ENCODE peak calls at places on chromosomes 2 and 18, in eight cellular contexts. T is neural crest cell, I is gastrocnemius medialis, S is AG10803, N is fibroblast of villous mesenchyme, A is mucosa of descending colon, G is chondrocyte, V is endothelial cell of umbilical vein. Y is an unnamed sample.

GRCh38 chr18:48410095-48410920 is 1.1 kb upstream of the ZBTB7C start:
- DNase-seq in A (peak), I (peak), N (peak), V (peak), G (peak), T (peak), S (peak), Y (peak)

GRCh38 chr2:218260742-218261423 is at the start of gene GPBAR1:
- DNase-seq in A (no peak), T (no peak), I (no peak), G (peak), N (no peak), S (no peak), V (no peak), Y (no peak)

GRCh38 chr2:204538179-204539009 is 6.9 kb upstream of the PARD3B start:
- DNase-seq in S (peak), A (no peak), G (no peak), N (peak), I (no peak), T (no peak), V (peak), Y (no peak)

GRCh38 chr2:154527962-154528361 is 170.5 kb upstream of the KCNJ3 start:
- DNase-seq in A (no peak), G (no peak), N (no peak), V (no peak), I (no peak), S (no peak), T (no peak), Y (no peak)

GRCh38 chr2:155965415-155966070 is 367.0 kb downstream of the NR4A2 start:
- DNase-seq in S (no peak), V (no peak), N (no peak), G (no peak), I (no peak), T (no peak), A (no peak), Y (no peak)

GRCh38 chr2:59413751-59414570 is 1139.5 kb downstream of the BCL11A start:
- DNase-seq in V (no peak), I (no peak), N (no peak), G (no peak), S (no peak), T (no peak), A (no peak), Y (no peak)

GRCh38 chr2:158745067-158745865 is 49.9 kb upstream of the DAPL1 start:
- DNase-seq in N (peak), V (peak), G (no peak), T (peak), A (no peak), I (no peak), S (peak), Y (no peak)

GRCh38 chr2:163652741-163653140 is 83.1 kb downstream of the FIGN start:
- DNase-seq in I (no peak), S (peak), A (no peak), N (no peak), V (peak), T (no peak), G (no peak), Y (no peak)

GRCh38 chr18:21230436-21230835 is 11.6 kb upstream of the GREB1L start:
- DNase-seq in A (no peak), S (peak), I (no peak), T (no peak), V (no peak), N (no peak), G (no peak), Y (no peak)

GRCh38 chr2:142130111-142131015 is 453 bp downstream of the LRP1B start:
- DNase-seq in I (no peak), N (peak), G (peak), V (peak), S (peak), A (peak), T (peak), Y (peak)

GRCh38 chr2:113818382-113818951 is 62.0 kb upstream of the SLC35F5 start:
- DNase-seq in N (peak), G (no peak), V (peak), A (no peak), T (peak), S (peak), I (peak), Y (no peak)

GRCh38 chr2:173400760-173401159 is 46.1 kb downstream of the CDCA7 start:
- DNase-seq in G (no peak), T (no peak), S (no peak), V (peak), N (no peak), I (no peak), A (no peak), Y (no peak)

GRCh38 chr18:23231340-23232021 is 96.2 kb downstream of the CABLES1 start:
- DNase-seq in I (peak), S (peak), T (no peak), A (no peak), N (peak), V (peak), G (no peak), Y (peak)

GRCh38 chr2:41521191-41521590 is 526.6 kb upstream of the PKDCC start:
- DNase-seq in I (no peak), S (no peak), G (no peak), V (no peak), A (no peak), T (no peak), N (no peak), Y (no peak)

GRCh38 chr2:238406998-238407285 is 19.8 kb upstream of the ASB1 start:
- DNase-seq in I (no peak), G (no peak), A (no peak), T (no peak), V (no peak), S (no peak), N (no peak), Y (no peak)
- TF ChIP-seq CTCF in I (no peak), G (no peak), A (no peak), T (no peak), V (no peak), S (no peak), N (no peak), Y (no peak)

DNA sequence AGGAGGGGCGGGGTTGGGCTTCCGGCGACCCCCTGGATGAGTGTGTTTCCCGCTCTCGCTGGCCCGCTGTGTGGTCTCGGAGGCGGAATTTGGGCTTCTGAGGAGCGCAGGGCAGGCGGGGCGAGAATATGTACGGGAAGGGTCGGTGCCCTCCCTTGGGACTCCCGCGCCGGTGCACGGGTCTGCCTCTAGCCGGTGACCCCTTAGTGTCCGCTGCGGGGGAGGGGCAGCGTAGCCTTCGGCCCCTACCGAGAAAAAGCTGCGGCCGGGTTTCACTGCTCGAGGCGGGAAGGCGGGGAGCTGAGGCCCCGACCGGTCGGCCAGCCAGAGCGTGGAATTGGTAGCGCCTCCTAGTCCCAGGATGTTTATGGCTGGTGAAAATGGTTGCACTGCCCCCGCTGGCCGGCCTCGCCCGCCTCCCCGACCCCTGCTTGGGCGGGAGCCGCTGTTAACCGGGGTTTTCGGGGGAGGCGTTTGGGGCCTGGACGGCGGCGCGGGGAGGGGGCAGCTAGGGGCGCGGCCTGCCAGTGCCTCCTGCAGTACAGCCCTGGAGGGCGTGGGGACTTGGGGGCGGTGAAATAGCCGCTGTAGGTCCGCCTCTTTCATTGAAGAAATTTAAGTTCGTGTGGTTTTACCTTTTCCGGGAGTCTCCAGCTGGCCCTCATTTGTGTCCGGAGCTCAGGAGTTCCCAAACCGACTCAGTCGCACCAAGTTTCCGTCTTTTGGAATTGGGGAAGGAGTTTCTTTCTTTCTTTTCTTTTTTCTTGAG is at the start of gene UGP2:
- DNase-seq in A (peak), G (peak), S (peak), N (peak), T (peak), V (peak), I (peak), Y (peak)
- TF ChIP-seq CTCF in A (no peak), G (peak), S (peak), N (peak), T (peak), V (no peak), I (no peak), Y (no peak)

DNA sequence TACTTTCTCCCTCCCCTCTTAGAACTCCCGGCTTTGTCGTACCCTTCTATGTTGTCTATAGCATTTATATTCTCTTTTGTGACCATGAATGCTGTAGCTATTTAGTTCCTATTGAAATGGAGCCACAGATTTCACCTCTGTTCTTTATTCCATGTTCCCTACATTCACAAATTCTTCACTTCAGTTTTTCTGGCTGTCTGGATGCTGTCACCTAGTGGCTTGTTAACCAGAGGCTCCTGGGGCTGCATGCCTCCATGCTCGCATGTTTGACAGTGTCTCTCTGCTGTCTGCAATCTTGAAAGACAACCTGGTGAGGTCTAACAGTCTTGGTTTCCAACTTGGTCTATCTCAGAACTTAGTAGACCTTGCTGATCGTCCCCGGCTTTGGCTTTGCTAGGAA is 48.2 kb downstream of the CFAP221 start:
- DNase-seq in G (no peak), A (no peak), T (no peak), I (no peak), V (no peak), S (no peak), N (no peak), Y (no peak)
- TF ChIP-seq CTCF in G (no peak), A (no peak), T (no peak), I (no peak), V (no peak), S (no peak), N (no peak), Y (no peak)

GRCh38 chr2:56195563-56195962 is 11.8 kb downstream of the CCDC85A start:
- DNase-seq in I (no peak), V (peak), A (no peak), S (peak), G (no peak), T (no peak), N (peak), Y (no peak)

GRCh38 chr2:56202722-56203121 is 18.9 kb downstream of the CCDC85A start:
- DNase-seq in N (no peak), S (no peak), T (no peak), V (peak), A (no peak), G (no peak), I (no peak), Y (no peak)

GRCh38 chr2:56197816-56198215 is 14.0 kb downstream of the CCDC85A start:
- DNase-seq in G (no peak), T (no peak), V (no peak), I (no peak), S (no peak), N (no peak), A (no peak), Y (no peak)

GRCh38 chr2:56198936-56199335 is 15.1 kb downstream of the CCDC85A start:
- DNase-seq in N (no peak), V (no peak), T (no peak), S (no peak), G (no peak), A (no peak), I (no peak), Y (no peak)

DNA sequence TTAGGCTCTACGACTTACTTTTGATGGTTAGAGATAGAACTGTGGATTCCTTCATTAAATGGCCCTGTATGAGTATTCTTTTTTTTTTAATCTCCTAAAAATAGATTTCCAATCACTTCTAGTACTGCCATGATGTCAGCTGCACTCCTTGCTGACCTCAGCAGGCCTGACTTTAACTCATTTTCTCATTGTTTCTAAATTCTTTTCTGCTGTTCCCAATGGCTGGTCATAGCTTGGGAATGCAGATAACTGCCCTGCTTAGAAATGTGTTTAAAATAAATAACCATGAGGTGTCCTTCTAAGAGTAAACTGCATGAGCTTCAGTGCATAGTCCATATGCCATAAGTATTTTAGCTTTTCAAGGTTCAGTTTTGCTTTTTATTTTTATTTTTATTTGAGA is 15.7 kb downstream of the CCDC85A start:
- DNase-seq in S (peak), V (peak), I (no peak), A (no peak), N (peak), T (no peak), G (no peak), Y (no peak)
- TF ChIP-seq CTCF in S (no peak), V (no peak), I (no peak), A (no peak), N (no peak), T (no peak), G (no peak), Y (no peak)

DNA sequence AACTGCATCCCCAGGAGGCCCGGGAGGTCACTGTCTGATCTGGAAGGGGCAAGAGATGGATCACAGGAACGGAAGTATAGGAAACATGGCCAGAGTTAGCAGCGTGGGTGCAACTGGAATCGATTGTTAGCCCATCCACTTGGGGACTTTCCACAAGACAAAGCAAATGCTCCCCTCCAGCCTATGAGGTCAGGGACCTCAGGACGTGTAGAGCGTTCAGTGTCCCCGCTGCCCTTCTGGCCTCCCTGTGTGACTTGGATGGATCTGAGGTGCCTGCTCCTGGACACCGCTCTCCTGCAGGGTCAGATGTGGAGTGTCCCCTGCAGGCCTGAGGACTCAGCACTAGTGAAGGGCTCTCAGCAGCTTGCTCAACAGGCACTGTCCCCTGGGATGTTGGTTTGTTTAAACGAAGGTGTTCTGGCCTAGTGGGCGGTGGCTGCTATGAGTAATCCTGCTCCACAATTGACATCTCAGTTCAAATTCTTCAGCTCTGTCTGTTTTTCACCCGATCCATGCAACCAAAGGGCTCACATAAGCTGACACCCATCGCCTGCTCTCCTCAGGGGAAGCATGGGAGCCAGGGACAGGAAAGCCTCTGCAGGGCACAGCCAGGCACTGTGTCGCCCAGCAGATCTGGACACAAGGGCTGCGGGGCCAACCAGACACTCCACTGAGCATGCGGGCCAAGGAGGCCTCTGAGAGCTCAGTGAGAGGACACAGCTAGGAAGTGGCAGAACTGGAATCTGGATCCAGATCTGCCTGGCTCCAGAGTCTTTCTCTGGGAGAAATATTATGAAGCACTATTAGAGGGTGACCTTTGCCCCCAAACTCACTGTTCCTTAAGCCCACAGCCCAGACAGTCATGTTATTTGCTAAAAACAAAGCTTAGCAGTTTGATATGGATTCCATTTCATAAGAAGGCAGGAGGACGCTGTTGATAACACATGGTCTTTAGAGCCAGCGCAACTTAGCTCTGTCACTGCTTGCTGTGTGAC is 78.5 kb downstream of the RHOB start:
- DNase-seq in S (peak), G (no peak), T (no peak), A (no peak), V (no peak), I (peak), N (peak), Y (no peak)
- TF ChIP-seq CTCF in S (peak), G (peak), T (no peak), A (no peak), V (no peak), I (no peak), N (peak), Y (no peak)

GRCh38 chr2:211877061-211877460 is 661.5 kb downstream of the ERBB4 start:
- DNase-seq in G (no peak), V (peak), I (no peak), N (no peak), A (no peak), S (no peak), T (no peak), Y (no peak)

GRCh38 chr2:211875488-211875887 is 663.1 kb downstream of the ERBB4 start:
- DNase-seq in T (no peak), I (no peak), N (no peak), S (no peak), G (no peak), V (no peak), A (no peak), Y (no peak)

GRCh38 chr2:211881449-211881848 is 657.2 kb downstream of the ERBB4 start:
- DNase-seq in A (no peak), S (no peak), T (no peak), G (no peak), V (no peak), I (no peak), N (no peak), Y (no peak)

GRCh38 chr2:211879323-211879722 is 659.3 kb downstream of the ERBB4 start:
- DNase-seq in I (no peak), A (no peak), G (no peak), V (peak), T (no peak), S (no peak), N (no peak), Y (no peak)
- TF ChIP-seq CTCF in I (peak), A (no peak), G (peak), V (peak), T (peak), S (no peak), N (no peak), Y (no peak)

GRCh38 chr2:241315183-241315878 is at the start of gene HDLBP:
- DNase-seq in I (peak), N (peak), G (peak), T (peak), S (peak), A (peak), V (peak), Y (peak)
- TF ChIP-seq CTCF in I (no peak), N (peak), G (peak), T (peak), S (peak), A (peak), V (peak), Y (no peak)

GRCh38 chr2:10680214-10680613 is 9.6 kb downstream of the NOL10 start:
- DNase-seq in S (no peak), V (no peak), I (no peak), N (no peak), G (no peak), T (no peak), A (no peak), Y (no peak)

GRCh38 chr2:10675126-10675525 is 14.6 kb downstream of the NOL10 start:
- DNase-seq in T (no peak), N (no peak), V (no peak), I (no peak), A (no peak), G (no peak), S (no peak), Y (no peak)

GRCh38 chr2:10680957-10681356 is 8.8 kb downstream of the NOL10 start:
- DNase-seq in N (no peak), A (no peak), T (no peak), G (no peak), I (no peak), S (no peak), V (no peak), Y (no peak)

DNA sequence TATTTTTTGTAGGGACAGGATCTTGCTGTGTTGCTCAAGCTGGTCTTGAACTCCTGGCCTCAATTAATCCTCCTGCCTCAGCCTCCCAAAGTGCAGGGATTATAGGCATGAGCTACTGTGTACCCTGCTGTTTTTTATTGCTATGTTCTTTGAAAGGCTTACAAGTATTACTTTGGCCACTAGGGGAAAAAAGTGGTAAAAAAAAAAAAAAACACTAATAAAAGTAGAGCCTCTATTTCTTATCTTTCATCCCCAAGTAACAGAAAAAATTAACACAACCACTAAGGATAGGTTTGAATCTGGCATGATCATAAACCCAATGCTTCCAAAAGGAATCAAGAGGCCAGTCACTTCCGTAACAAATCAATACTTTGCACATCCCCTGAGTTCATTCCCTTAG is 11.6 kb downstream of the NOL10 start:
- DNase-seq in N (no peak), S (no peak), T (no peak), A (no peak), V (no peak), G (no peak), I (no peak), Y (no peak)
- TF ChIP-seq CTCF in N (peak), S (peak), T (peak), A (no peak), V (no peak), G (peak), I (no peak), Y (no peak)

GRCh38 chr18:61949946-61950345 is 57.1 kb upstream of the RNF152 start:
- DNase-seq in S (peak), G (no peak), A (no peak), N (peak), T (no peak), I (no peak), V (peak), Y (no peak)
- TF ChIP-seq CTCF in S (no peak), G (no peak), A (no peak), N (no peak), T (no peak), I (no peak), V (no peak), Y (no peak)